ENCODE peak calls at places on chromosomes 16 and 17, in eight cellular contexts. X is T-cell; U is bronchial epithelial cell; L is naive thymus-derived CD8-positive, alpha-beta T cell; Q is activated T-cell treated with anti-CD3 and anti-CD28 coated beads, Interleukin-2, amount 50 U/mL, for 24 hours; C is AG04450; K is dorsolateral prefrontal cortex; R is EL. B is an unnamed sample.
A peak's percentile ranks its signal among the peaks of the same experiment; 100 is the strongest.

GRCh38 chr17:38735161-38735997 is 5.2 kb downstream of the CISD3 start:
- DNase-seq in X (peak; percentile 78), U (no peak), L (peak; percentile 83), Q (peak; percentile 86), C (no peak), K (peak; percentile 68), R (no peak), B (peak; percentile 21)

GRCh38 chr17:4789951-4790704 is 1.4 kb downstream of the GLTPD2 start:
- DNase-seq in X (peak; percentile 81), U (peak; percentile 98), L (peak; percentile 66), Q (peak; percentile 88), C (peak; percentile 69), K (peak; percentile 71), R (peak; percentile 89), B (peak; percentile 78)

GRCh38 chr16:13961099-13961811 is 41.3 kb downstream of the ERCC4 start:
- DNase-seq in X (no peak), U (no peak), L (no peak), Q (no peak), C (peak; percentile 29), K (no peak), R (no peak), B (no peak)

GRCh38 chr16:70586731-70587130 is 59.6 kb upstream of the IL34 start:
- DNase-seq in X (no peak), U (no peak), L (no peak), Q (no peak), C (no peak), K (no peak), R (no peak), B (no peak)

GRCh38 chr17:21373696-21374454 is 2.3 kb upstream of the KCNJ12 start:
- DNase-seq in X (no peak), U (no peak), L (no peak), Q (no peak), C (no peak), K (no peak), R (no peak), B (no peak)

GRCh38 chr16:85187447-85187846 is 75.2 kb upstream of the CIBAR2 start:
- DNase-seq in X (no peak), U (no peak), L (no peak), Q (no peak), C (no peak), K (no peak), R (no peak), B (no peak)

GRCh38 chr16:70747703-70748631 is 53.0 kb downstream of the VAC14 start:
- DNase-seq in X (no peak), U (peak; percentile 58), L (no peak), Q (no peak), C (no peak), K (no peak), R (no peak), B (peak; percentile 50)

GRCh38 chr16:55942821-55943220 is 67.6 kb upstream of the CES5A start:
- DNase-seq in X (no peak), U (no peak), L (no peak), Q (no peak), C (no peak), K (no peak), R (no peak), B (no peak)

GRCh38 chr16:3902731-3903130 is 22.2 kb upstream of the CREBBP start:
- DNase-seq in X (no peak), U (no peak), L (no peak), Q (no peak), C (no peak), K (no peak), R (no peak), B (no peak)

GRCh38 chr17:1362964-1363363 is 37.1 kb downstream of the YWHAE start:
- DNase-seq in X (no peak), U (no peak), L (no peak), Q (peak; percentile 20), C (no peak), K (no peak), R (no peak), B (no peak)

GRCh38 chr17:21199311-21199710 is 14.7 kb downstream of the TMEM11 start:
- DNase-seq in X (no peak), U (peak; percentile 19), L (no peak), Q (no peak), C (no peak), K (no peak), R (peak; percentile 92), B (peak; percentile 60)

GRCh38 chr16:48197294-48197693 is 41.5 kb upstream of the ABCC12 start:
- DNase-seq in X (no peak), U (no peak), L (no peak), Q (no peak), C (no peak), K (no peak), R (no peak), B (no peak)

GRCh38 chr17:81537343-81537855 is 9.2 kb downstream of the FSCN2 start:
- DNase-seq in X (peak; percentile 38), U (no peak), L (no peak), Q (peak; percentile 55), C (no peak), K (no peak), R (no peak), B (peak; percentile 33)

GRCh38 chr17:59844884-59845594 is 47.7 kb downstream of the TUBD1 start:
- DNase-seq in X (no peak), U (peak; percentile 60), L (no peak), Q (no peak), C (no peak), K (no peak), R (no peak), B (peak; percentile 47)

GRCh38 chr17:41824086-41824485 is 11.3 kb downstream of the FKBP10 start:
- DNase-seq in X (no peak), U (no peak), L (no peak), Q (no peak), C (no peak), K (no peak), R (no peak), B (no peak)

GRCh38 chr16:878071-878784 is 77.7 kb upstream of the GNG13 start:
- DNase-seq in X (no peak), U (no peak), L (no peak), Q (peak; percentile 39), C (no peak), K (no peak), R (peak; percentile 10), B (no peak)

GRCh38 chr17:53032861-53033271 is 789.9 kb upstream of the KIF2B start:
- DNase-seq in X (no peak), U (peak; percentile 66), L (no peak), Q (no peak), C (no peak), K (no peak), R (peak; percentile 1), B (peak; percentile 60)

GRCh38 chr17:290121-290521 is 62.5 kb downstream of the RPH3AL start:
- DNase-seq in X (no peak), U (no peak), L (no peak), Q (no peak), C (no peak), K (no peak), R (no peak), B (no peak)

GRCh38 chr17:8606415-8606814 is 24.1 kb downstream of the MYH10 start:
- DNase-seq in X (no peak), U (no peak), L (no peak), Q (no peak), C (no peak), K (no peak), R (no peak), B (no peak)

GRCh38 chr16:73033271-73033998 is 14.5 kb downstream of the ZFHX3 start:
- DNase-seq in X (no peak), U (no peak), L (no peak), Q (no peak), C (no peak), K (no peak), R (no peak), B (no peak)

GRCh38 chr16:46743232-46743719 is 4.9 kb downstream of the MYLK3 start:
- DNase-seq in X (no peak), U (peak; percentile 3), L (no peak), Q (no peak), C (no peak), K (no peak), R (peak; percentile 70), B (no peak)

GRCh38 chr16:67406111-67406593 is 10.1 kb downstream of the ZDHHC1 start:
- DNase-seq in X (no peak), U (no peak), L (no peak), Q (no peak), C (no peak), K (no peak), R (no peak), B (no peak)